ENCODE peak calls at places on chromosomes 7 and 10, in eight cellular contexts. I is IMR-90, Y is heart left ventricle, O is HepG2, G is A549, E is spleen, W is NB4, V is uterus. R is an unnamed sample.

GRCh38 chr10:287814-288213 is 152.6 kb downstream of the ZMYND11 start:
- DNase-seq in G (no peak), V (no peak), E (no peak), Y (no peak), W (no peak), I (no peak), O (peak), R (no peak)

GRCh38 chr7:495326-495725 is 24.3 kb downstream of the PDGFA start:
- DNase-seq in E (peak), Y (peak), I (no peak), V (no peak), W (no peak), O (no peak), G (no peak), R (no peak)

GRCh38 chr7:147415991-147416390 is 1174.6 kb upstream of the C7orf33 start:
- DNase-seq in E (no peak), W (no peak), O (no peak), I (peak), Y (no peak), V (no peak), G (no peak), R (no peak)

GRCh38 chr10:74750848-74751274 is 75.5 kb upstream of the KAT6B start:
- DNase-seq in V (no peak), O (no peak), G (no peak), Y (no peak), E (no peak), W (no peak), I (no peak), R (no peak)

GRCh38 chr7:33669251-33669670 is 236.1 kb upstream of the BMPER start:
- DNase-seq in O (peak), I (no peak), W (no peak), G (peak), Y (no peak), V (no peak), E (no peak), R (no peak)

GRCh38 chr7:128389085-128389814 is 20.5 kb downstream of the IMPDH1 start:
- DNase-seq in I (no peak), G (no peak), V (no peak), E (no peak), W (no peak), O (no peak), Y (no peak), R (peak)

GRCh38 chr10:27713906-27714305 is 31.7 kb downstream of the MKX start:
- DNase-seq in Y (no peak), O (no peak), E (no peak), W (no peak), I (no peak), G (no peak), V (no peak), R (no peak)

GRCh38 chr7:99558306-99559275 is at the start of gene ZNF655:
- DNase-seq in I (peak), G (peak), O (peak), Y (peak), W (peak), V (peak), E (peak), R (peak)

GRCh38 chr7:121755818-121756501 is 117.0 kb upstream of the PTPRZ1 start:
- DNase-seq in V (no peak), O (no peak), Y (no peak), W (peak), E (no peak), I (no peak), G (no peak), R (no peak)

GRCh38 chr7:83957333-83957732 is 237.3 kb downstream of the SEMA3A start:
- DNase-seq in G (peak), V (no peak), E (no peak), I (peak), W (no peak), O (no peak), Y (no peak), R (no peak)

GRCh38 chr10:102450374-102451104 is 804 bp downstream of the C10orf95 start:
- DNase-seq in O (peak), Y (peak), W (peak), E (peak), I (peak), G (peak), V (peak), R (peak)

GRCh38 chr10:57664815-57665214 is 602.9 kb downstream of the IPMK start:
- DNase-seq in E (no peak), Y (no peak), I (no peak), V (no peak), O (no peak), W (no peak), G (no peak), R (no peak)

GRCh38 chr10:68175954-68176353 is 56.0 kb downstream of the ATOH7 start:
- DNase-seq in E (no peak), V (no peak), O (no peak), Y (no peak), G (no peak), W (no peak), I (no peak), R (no peak)

GRCh38 chr7:50119815-50120637 is 27.0 kb upstream of the ZPBP start:
- DNase-seq in E (no peak), G (peak), I (no peak), O (peak), V (no peak), Y (no peak), W (peak), R (no peak)

GRCh38 chr10:123287594-123288247 is 133.5 kb downstream of the BUB3 start:
- DNase-seq in V (no peak), Y (no peak), G (peak), I (peak), E (no peak), O (no peak), W (no peak), R (no peak)

GRCh38 chr10:114767101-114767588 is 54.4 kb upstream of the FHIP2A start:
- DNase-seq in V (no peak), Y (no peak), G (no peak), W (no peak), I (peak), E (no peak), O (no peak), R (no peak)

GRCh38 chr10:23035569-23035968 is 59.8 kb upstream of the MSRB2 start:
- DNase-seq in G (peak), I (no peak), W (no peak), E (no peak), O (peak), Y (no peak), V (no peak), R (no peak)

GRCh38 chr7:12436896-12437535 is 33.4 kb upstream of the VWDE start:
- DNase-seq in G (peak), I (peak), Y (no peak), O (no peak), W (peak), E (no peak), V (no peak), R (no peak)

GRCh38 chr10:133394801-133395221 is 854 bp downstream of the MTG1 start:
- DNase-seq in Y (no peak), I (no peak), E (no peak), W (no peak), G (no peak), O (no peak), V (no peak), R (peak)

GRCh38 chr10:130436633-130437032 is 300.4 kb downstream of the GLRX3 start:
- DNase-seq in Y (no peak), G (no peak), W (no peak), E (no peak), V (no peak), O (no peak), I (no peak), R (no peak)

GRCh38 chr10:131437556-131438465 is 126.3 kb upstream of the TCERG1L start:
- DNase-seq in Y (no peak), O (no peak), I (no peak), W (no peak), G (no peak), V (no peak), E (no peak), R (no peak)

GRCh38 chr10:74766501-74766900 is 59.9 kb upstream of the KAT6B start:
- DNase-seq in V (no peak), G (no peak), E (no peak), O (no peak), I (no peak), Y (no peak), W (no peak), R (no peak)

GRCh38 chr7:16428672-16429071 is 7.3 kb upstream of the CRPPA start:
- DNase-seq in O (no peak), Y (no peak), W (peak), E (no peak), V (no peak), I (peak), G (no peak), R (no peak)

GRCh38 chr7:13850185-13850752 is 139.2 kb downstream of the ETV1 start:
- DNase-seq in I (peak), V (no peak), Y (no peak), O (no peak), W (peak), G (peak), E (no peak), R (no peak)

GRCh38 chr7:13179775-13180448 is 492.5 kb downstream of the ARL4A start:
- DNase-seq in Y (no peak), G (no peak), I (no peak), E (no peak), V (no peak), O (no peak), W (no peak), R (no peak)

GRCh38 chr7:117012284-117013174 is 59.2 kb downstream of the ST7 start:
- DNase-seq in W (peak), G (peak), E (no peak), O (peak), I (peak), V (no peak), Y (no peak), R (no peak)

GRCh38 chr10:75269605-75270004 is 33.8 kb upstream of the COMTD1 start:
- DNase-seq in Y (no peak), E (no peak), V (no peak), O (no peak), I (no peak), W (peak), G (no peak), R (no peak)

GRCh38 chr10:87829986-87830732 is 12.1 kb upstream of the ATAD1 start:
- DNase-seq in O (no peak), E (no peak), W (no peak), G (no peak), V (no peak), Y (no peak), I (no peak), R (no peak)

GRCh38 chr7:116585392-116585791 is 60.6 kb downstream of the CAV1 start:
- DNase-seq in Y (no peak), I (no peak), E (no peak), G (no peak), V (no peak), O (no peak), W (no peak), R (no peak)

GRCh38 chr7:3095046-3095445 is 51.4 kb upstream of the CARD11 start:
- DNase-seq in W (peak), E (peak), G (no peak), O (no peak), Y (no peak), V (no peak), I (no peak), R (peak)

GRCh38 chr7:6402041-6402440 is 45.7 kb downstream of the DAGLB start:
- DNase-seq in W (no peak), V (no peak), O (no peak), E (peak), Y (no peak), G (no peak), I (no peak), R (no peak)

GRCh38 chr10:28302012-28302667 is 724 bp downstream of the MPP7 start:
- DNase-seq in O (no peak), W (peak), Y (no peak), V (peak), E (no peak), G (no peak), I (no peak), R (no peak)

DNA sequence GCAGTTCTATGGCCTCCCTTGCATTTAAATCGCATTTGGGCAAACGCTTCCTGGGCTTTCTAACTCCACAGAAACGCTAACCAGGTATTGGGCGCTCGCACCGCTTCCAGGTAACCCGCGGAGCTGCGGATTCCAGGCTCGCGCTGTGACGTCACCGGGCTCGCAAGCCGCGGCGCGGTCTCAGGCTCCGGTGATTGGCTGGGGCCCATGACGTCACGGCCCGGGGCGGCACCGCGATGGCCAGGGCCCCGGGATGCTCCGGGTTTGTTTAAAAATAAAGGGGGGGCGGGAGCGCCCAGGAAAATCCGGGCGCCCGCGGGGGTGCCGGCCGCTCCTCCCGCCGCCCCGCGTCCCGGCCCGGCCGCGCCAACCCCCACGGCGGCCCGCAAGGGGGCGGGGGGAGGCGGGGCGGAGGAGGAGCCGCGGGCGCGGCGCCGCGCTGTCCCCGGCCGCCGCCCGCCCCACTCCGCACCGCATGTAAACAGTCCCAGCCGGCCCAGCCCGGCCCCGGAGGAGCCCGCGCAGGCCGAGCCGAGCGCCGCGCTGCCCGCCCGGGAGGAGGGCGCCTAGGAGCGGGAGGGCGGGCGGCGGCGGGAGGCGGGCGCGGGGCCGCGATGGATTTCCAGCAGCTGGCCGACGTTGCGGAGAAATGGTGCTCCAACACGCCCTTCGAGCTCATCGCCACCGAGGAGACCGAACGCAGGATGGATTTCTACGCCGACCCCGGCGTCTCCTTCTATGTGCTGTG is at the start of gene MTURN:
- DNase-seq in Y (peak), W (peak), V (peak), O (peak), I (peak), E (peak), G (peak), R (peak)
- TF ChIP-seq POLR2A in Y (peak), W (no peak), V (peak), O (no peak), I (peak), E (no peak), G (no peak), R (peak)

DNA sequence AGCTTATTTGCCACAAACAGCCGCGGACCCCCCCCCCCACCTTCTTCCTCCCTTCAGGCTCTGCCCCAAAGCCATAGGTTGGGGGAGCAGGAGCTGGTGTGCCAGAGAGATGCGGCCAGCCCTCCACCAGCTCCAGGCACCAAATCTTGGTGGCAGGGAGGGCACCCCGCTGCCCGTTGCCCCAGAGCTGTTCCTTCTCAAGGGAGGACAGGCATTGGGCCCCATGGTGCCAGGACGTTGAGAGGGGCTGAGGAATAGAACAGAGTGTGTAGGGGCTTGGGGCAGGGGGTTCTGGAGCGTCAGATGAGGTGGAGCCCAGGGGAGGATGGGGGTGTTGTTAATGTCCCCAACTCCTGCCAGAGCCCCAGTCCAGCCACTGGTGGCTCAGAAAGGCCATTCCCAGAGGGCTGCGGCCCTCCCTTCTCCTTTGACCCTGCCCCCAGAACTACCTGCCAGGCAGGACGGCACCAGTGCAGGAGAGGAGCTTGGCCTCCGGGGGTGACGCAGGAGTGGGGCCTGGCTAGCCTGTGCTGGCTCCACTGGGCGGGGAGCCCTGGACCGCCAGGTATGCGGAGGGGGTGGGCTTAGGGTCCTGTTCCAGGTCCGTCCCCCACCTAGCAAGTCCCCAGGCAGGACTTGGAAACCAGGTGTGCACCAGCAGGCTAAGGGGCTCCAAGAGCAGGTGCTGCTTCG is 10.0 kb upstream of the SEC24C start:
- DNase-seq in G (no peak), E (no peak), V (no peak), O (no peak), W (no peak), I (no peak), Y (no peak), R (no peak)
- H3K4me3 ChIP-seq in G (no peak), E (no peak), V (no peak), O (no peak), W (no peak), I (no peak), Y (no peak), R (no peak)

GRCh38 chr7:2042650-2043049 is 190.1 kb downstream of the MAD1L1 start:
- DNase-seq in O (no peak), I (no peak), V (no peak), W (no peak), Y (no peak), E (peak), G (no peak), R (no peak)

GRCh38 chr7:2040201-2040892 is 192.4 kb downstream of the MAD1L1 start:
- DNase-seq in O (no peak), E (peak), I (no peak), G (no peak), Y (peak), W (no peak), V (no peak), R (peak)

GRCh38 chr7:2040893-2041270 is 191.9 kb downstream of the MAD1L1 start:
- DNase-seq in E (peak), O (no peak), W (no peak), I (no peak), G (no peak), Y (peak), V (no peak), R (peak)

GRCh38 chr7:2043316-2044039 is 189.3 kb downstream of the MAD1L1 start:
- DNase-seq in G (no peak), V (no peak), W (no peak), O (no peak), Y (no peak), I (no peak), E (peak), R (no peak)

DNA sequence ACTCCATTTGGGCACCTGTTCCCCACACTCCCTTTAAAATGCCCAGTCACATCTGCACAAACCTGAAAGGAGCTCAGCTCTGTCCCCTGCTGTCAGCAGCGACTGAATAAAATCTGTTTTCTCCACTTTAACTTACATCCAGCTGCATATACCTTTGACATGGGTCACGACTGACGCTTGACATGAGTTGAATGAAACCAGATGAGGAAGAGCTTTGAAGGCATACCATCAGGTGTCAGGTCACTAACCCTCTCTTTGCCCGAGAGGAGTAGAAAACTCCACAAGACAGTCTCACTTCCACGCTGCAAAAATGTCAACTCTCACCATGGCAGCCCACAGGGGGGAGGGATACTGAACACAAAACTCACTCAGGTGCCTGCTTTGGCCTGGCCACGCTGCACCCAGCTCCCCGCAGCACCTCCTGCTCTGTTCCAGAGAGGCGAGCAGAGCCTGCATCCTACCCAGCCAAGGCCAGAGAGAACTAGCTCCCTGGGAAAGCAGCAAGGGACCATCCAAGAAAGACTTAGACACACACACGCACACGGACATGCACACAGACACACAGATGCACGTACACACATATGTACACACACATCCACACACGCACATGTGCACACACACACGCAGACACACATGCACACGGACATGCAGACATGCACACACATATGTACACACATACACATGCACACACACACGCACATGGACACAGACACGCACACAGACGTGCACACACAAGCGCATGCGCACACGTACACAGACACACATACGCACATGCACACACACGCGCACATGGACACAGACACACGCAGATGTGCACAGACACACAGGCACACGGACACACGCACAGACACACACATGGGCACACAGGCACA is 191.0 kb downstream of the MAD1L1 start:
- DNase-seq in Y (no peak), W (no peak), E (peak), I (no peak), V (no peak), O (no peak), G (no peak), R (no peak)
- TF ChIP-seq CTCF in Y (no peak), W (no peak), E (no peak), I (no peak), V (no peak), O (no peak), G (no peak), R (no peak)

DNA sequence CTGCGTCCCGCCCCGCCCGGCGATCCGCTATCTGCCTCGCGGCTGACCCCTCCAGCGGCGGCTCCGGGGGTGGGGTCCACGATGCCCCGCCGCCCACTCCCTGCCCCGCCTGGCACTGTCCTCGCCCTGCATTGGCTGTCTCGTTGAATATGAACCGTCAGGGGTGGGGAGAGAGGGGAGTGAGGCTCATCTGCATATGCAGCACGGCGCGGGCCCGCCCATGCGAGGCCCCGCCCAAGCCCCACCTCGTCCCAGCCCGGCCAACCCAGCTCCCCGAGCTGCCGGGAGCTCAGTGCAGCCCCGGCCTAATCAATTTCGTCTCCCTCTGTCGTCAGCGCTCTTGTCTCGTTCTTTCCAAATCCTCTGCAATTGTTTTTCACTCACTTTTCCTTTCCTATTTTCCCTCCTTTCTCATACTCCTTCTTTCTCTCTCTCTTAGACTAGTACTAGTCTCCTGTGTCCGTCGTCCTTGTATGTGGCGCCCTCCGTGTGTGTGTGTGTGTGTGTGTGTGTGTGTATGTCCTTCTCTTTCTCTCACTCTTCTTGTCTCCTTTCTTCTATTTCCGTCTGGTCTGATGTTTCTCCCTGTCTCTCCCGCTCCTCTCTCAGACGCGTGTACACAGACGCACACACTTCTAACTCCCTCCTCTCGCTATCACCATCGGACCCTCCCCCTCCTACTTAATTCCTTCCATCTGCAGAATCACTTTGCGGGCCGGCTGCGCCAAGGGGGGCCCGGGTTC is 455 bp upstream of the ZCCHC24 start:
- DNase-seq in Y (peak), O (peak), I (peak), W (peak), G (peak), E (peak), V (peak), R (peak)
- TF ChIP-seq POLR2A in Y (peak), O (no peak), I (peak), W (no peak), G (no peak), E (no peak), V (no peak), R (no peak)

GRCh38 chr10:100713859-100714565 is 31.4 kb upstream of the PAX2 start:
- DNase-seq in E (peak), O (no peak), Y (no peak), W (no peak), I (no peak), V (no peak), G (no peak), R (no peak)
- H3K4me3 ChIP-seq in E (no peak), O (no peak), Y (peak), W (no peak), I (no peak), V (no peak), G (peak), R (peak)